ENCODE peak calls at places on chromosomes 4 and X, in five cellular contexts. J is hepatocyte, K is A549, D is GM23248, E is HepG2. T is an unnamed sample.
A peak's percentile ranks its signal among the peaks of the same experiment; 100 is the strongest.

GRCh38 chr4:186699298-186699697 is 24.4 kb downstream of the FAT1 start:
- DNase-seq in J (peak; percentile 44), K (no peak), D (peak; percentile 24), E (peak; percentile 77), T (no peak)

GRCh38 chr4:13524504-13525243 is 19.6 kb downstream of the NKX3-2 start:
- DNase-seq in J (no peak), K (no peak), D (peak; percentile 36), E (no peak), T (peak; percentile 82)

GRCh38 chrX:123665197-123665596 is 67.7 kb downstream of the THOC2 start:
- DNase-seq in J (peak; percentile 8), K (no peak), D (peak; percentile 1), E (no peak), T (no peak)

GRCh38 chr4:6900956-6901355 is 8.7 kb upstream of the TBC1D14 start:
- DNase-seq in J (no peak), K (no peak), D (no peak), E (no peak), T (peak; percentile 85)

GRCh38 chr4:57113870-57114269 is 3.7 kb upstream of the IGFBP7 start:
- DNase-seq in J (no peak), K (no peak), D (no peak), E (no peak), T (peak; percentile 72)

GRCh38 chr4:166143227-166143626 is 270.2 kb downstream of the TLL1 start:
- DNase-seq in J (no peak), K (no peak), D (peak; percentile 27), E (no peak), T (no peak)

GRCh38 chr4:7877131-7877530 is 62.5 kb downstream of the AFAP1 start:
- DNase-seq in J (no peak), K (no peak), D (no peak), E (no peak), T (no peak)

GRCh38 chr4:145719752-145720624 is 40.0 kb downstream of the C4orf51 start:
- DNase-seq in J (no peak), K (no peak), D (no peak), E (no peak), T (no peak)

GRCh38 chr4:126318376-126318775 is 1003.6 kb downstream of the FAT4 start:
- DNase-seq in J (no peak), K (no peak), D (no peak), E (no peak), T (no peak)

DNA sequence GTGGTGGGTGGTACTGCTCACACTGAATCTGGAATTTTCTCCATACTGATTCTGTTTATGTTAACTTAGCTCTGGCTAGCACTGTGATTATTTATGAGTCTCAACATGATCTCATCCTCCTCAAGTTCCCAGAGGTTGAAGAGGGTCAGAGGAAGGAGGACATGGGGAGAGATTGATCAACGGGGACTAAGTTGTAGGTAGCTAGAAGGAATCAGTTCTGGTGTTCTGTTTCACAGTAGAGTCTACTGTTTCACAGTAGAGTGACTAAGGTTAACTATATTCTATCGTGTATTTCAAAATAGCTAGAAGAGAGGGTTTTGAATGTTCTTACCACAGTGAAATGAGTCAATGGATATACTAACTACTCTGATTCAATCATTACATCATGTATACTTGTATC is 380.0 kb downstream of the ADAM29 start:
- DNase-seq in J (no peak), K (no peak), D (peak; percentile 41), E (no peak), T (no peak)
- H3K4me2 ChIP-seq in J (no peak overlapping the region), K (no peak overlapping the region), D (no peak overlapping the region), E (no peak overlapping the region), T (peak overlapping the region; percentile 34)

GRCh38 chr4:21083413-21083812 is 383.2 kb downstream of the PACRGL start:
- DNase-seq in J (no peak), K (no peak), D (no peak), E (no peak), T (no peak)
- H3K4me2 ChIP-seq in J (no peak overlapping the region), K (no peak overlapping the region), D (no peak overlapping the region), E (no peak overlapping the region), T (no peak overlapping the region)

GRCh38 chrX:40207626-40208025 is 109.9 kb upstream of the BCOR start:
- DNase-seq in J (no peak), K (no peak), D (peak; percentile 50), E (no peak), T (peak; percentile 85)
- H3K4me2 ChIP-seq in J (no peak overlapping the region), K (no peak overlapping the region), D (no peak overlapping the region), E (no peak overlapping the region), T (no peak overlapping the region)

DNA sequence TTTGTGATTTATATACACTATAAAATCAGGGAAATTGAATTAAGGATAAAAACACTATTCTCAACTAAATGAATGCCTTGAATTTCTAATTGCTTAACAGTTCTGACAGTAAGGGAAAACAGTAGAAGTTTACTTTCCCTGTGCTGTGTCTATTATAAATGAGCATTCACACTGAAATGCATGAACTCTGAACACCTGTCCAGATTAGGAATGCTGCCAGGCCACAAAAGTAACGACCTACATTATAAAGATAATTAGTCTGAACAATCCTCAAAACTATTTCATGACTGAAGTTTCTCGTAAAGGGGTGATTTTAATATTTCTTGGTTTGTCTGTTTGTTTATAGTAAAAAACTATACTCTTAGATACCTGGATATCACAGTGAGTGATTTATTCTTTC is 2.0 kb downstream of the NDST3 start:
- DNase-seq in J (no peak), K (no peak), D (no peak), E (no peak), T (no peak)
- H3K4me2 ChIP-seq in J (no peak overlapping the region), K (no peak overlapping the region), D (no peak overlapping the region), E (no peak overlapping the region), T (no peak overlapping the region)

T was measured in osteoblast.